ENCODE peak calls at places on chromosomes 5 and 9, in ten cellular contexts. O, D, M, R, C, J, N, B, E and V are unnamed samples.

GRCh38 chr5:96172436-96172835 is 210.8 kb upstream of the ELL2 start:
- DNase-seq in O (no peak), J (peak), C (peak), E (peak), D (no peak), B (no peak), R (no peak), M (no peak), N (no peak), V (no peak)

GRCh38 chr9:114594136-114594535 is 6.6 kb downstream of the ATP6V1G1 start:
- DNase-seq in B (no peak), J (no peak), D (no peak), R (no peak), E (no peak), C (no peak), O (no peak), N (no peak), M (no peak), V (no peak)

GRCh38 chr9:7489018-7489417 is 310.6 kb downstream of the DMAC1 start:
- DNase-seq in O (no peak), D (no peak), N (no peak), E (peak), C (no peak), J (no peak), B (no peak), M (no peak), R (no peak), V (peak)

GRCh38 chr9:126667190-126668055 is 53.7 kb downstream of the LMX1B start:
- DNase-seq in C (no peak), R (no peak), J (no peak), B (no peak), D (peak), O (no peak), E (no peak), N (peak), M (no peak), V (no peak)

GRCh38 chr9:76311576-76311975 is 82.7 kb downstream of the RFK start:
- DNase-seq in M (no peak), R (no peak), B (no peak), E (no peak), N (peak), C (no peak), D (no peak), O (no peak), J (no peak), V (peak)

GRCh38 chr5:126676195-126676624 is 75.5 kb downstream of the PHAX start:
- DNase-seq in B (no peak), E (peak), M (peak), R (peak), D (peak), O (peak), C (peak), J (peak), N (peak), V (peak)

GRCh38 chr5:180353226-180353962 is at the start of gene GFPT2:
- DNase-seq in J (peak), D (peak), N (peak), M (peak), R (peak), C (peak), E (peak), O (peak), B (peak), V (peak)

GRCh38 chr5:78626009-78626571 is 22.5 kb downstream of the LHFPL2 start:
- DNase-seq in O (no peak), E (peak), M (peak), J (no peak), B (peak), N (no peak), D (no peak), R (no peak), C (no peak), V (no peak)

GRCh38 chr5:142006363-142007236 is 6.2 kb downstream of the GNPDA1 start:
- DNase-seq in B (no peak), R (no peak), E (no peak), M (no peak), C (no peak), J (no peak), D (no peak), N (no peak), O (no peak), V (no peak)

GRCh38 chr5:96001262-96001661 is 39.6 kb upstream of the ELL2 start:
- DNase-seq in C (no peak), O (no peak), E (no peak), M (no peak), R (no peak), J (peak), N (no peak), B (no peak), D (peak), V (no peak)

GRCh38 chr5:67350600-67351315 is 154.2 kb upstream of the CD180 start:
- DNase-seq in J (peak), C (no peak), B (no peak), D (no peak), O (no peak), R (no peak), E (peak), M (no peak), N (no peak), V (no peak)

GRCh38 chr9:119003882-119004617 is 365.2 kb downstream of the BRINP1 start:
- DNase-seq in E (peak), B (no peak), O (no peak), R (no peak), J (no peak), N (no peak), D (no peak), M (no peak), C (no peak), V (no peak)

GRCh38 chr9:73548201-73548600 is 396.5 kb downstream of the ANXA1 start:
- DNase-seq in O (no peak), R (no peak), D (no peak), N (no peak), B (no peak), C (no peak), M (peak), E (no peak), J (no peak), V (no peak)

GRCh38 chr5:1424716-1425115 is 20.5 kb downstream of the SLC6A3 start:
- DNase-seq in B (no peak), O (no peak), C (no peak), M (no peak), N (no peak), R (no peak), E (no peak), J (no peak), D (no peak), V (no peak)

GRCh38 chr5:178389031-178389729 is 156.6 kb upstream of the PHYKPL start:
- DNase-seq in R (no peak), M (no peak), J (no peak), D (no peak), O (no peak), E (no peak), B (no peak), N (no peak), C (no peak), V (no peak)

GRCh38 chr9:126915281-126915816 is 767 bp downstream of the RALGPS1 start:
- DNase-seq in M (peak), O (peak), C (no peak), N (peak), D (peak), R (peak), E (no peak), B (peak), J (no peak), V (peak)

GRCh38 chr5:102975457-102976182 is 144.3 kb downstream of the GIN1 start:
- DNase-seq in E (peak), B (no peak), D (no peak), J (peak), C (peak), R (no peak), M (no peak), O (no peak), N (no peak), V (peak)

GRCh38 chr9:84293001-84293798 is 47.4 kb downstream of the SLC28A3 start:
- DNase-seq in R (no peak), J (no peak), C (no peak), M (no peak), E (no peak), B (no peak), D (no peak), N (no peak), O (no peak), V (no peak)

GRCh38 chr5:78573318-78573717 is 75.3 kb downstream of the LHFPL2 start:
- DNase-seq in N (no peak), D (no peak), B (no peak), J (no peak), E (no peak), M (no peak), O (no peak), R (no peak), C (no peak), V (no peak)

GRCh38 chr9:97905228-97905627 is 17.1 kb downstream of the TRMO start:
- DNase-seq in J (no peak), E (no peak), O (no peak), D (no peak), M (no peak), R (no peak), C (no peak), B (no peak), N (no peak), V (no peak)

GRCh38 chr5:74056789-74057164 is 430.8 kb downstream of the ARHGEF28 start:
- DNase-seq in D (peak), J (peak), C (peak), M (peak), O (peak), R (no peak), B (no peak), E (peak), N (peak), V (peak)

GRCh38 chr5:80754900-80755299 is 100.1 kb upstream of the DHFR start:
- DNase-seq in B (no peak), E (peak), O (no peak), J (no peak), D (no peak), M (no peak), C (peak), N (no peak), R (no peak), V (no peak)

GRCh38 chr5:7372399-7372798 is 23.5 kb upstream of the ADCY2 start:
- DNase-seq in O (no peak), B (no peak), N (no peak), J (no peak), M (no peak), E (no peak), D (peak), C (no peak), R (no peak), V (no peak)

GRCh38 chr9:89732295-89732951 is 127.6 kb downstream of the GADD45G start:
- DNase-seq in J (no peak), C (no peak), O (peak), E (no peak), R (no peak), B (no peak), D (peak), N (no peak), M (no peak), V (no peak)

GRCh38 chr5:148739524-148739923 is 85.2 kb upstream of the HTR4 start:
- DNase-seq in R (no peak), N (no peak), M (no peak), O (no peak), B (no peak), C (peak), D (no peak), J (peak), E (peak), V (no peak)

GRCh38 chr5:36688722-36689121 is 82.3 kb downstream of the SLC1A3 start:
- DNase-seq in E (peak), O (no peak), J (no peak), B (no peak), D (peak), N (peak), M (peak), R (no peak), C (no peak), V (no peak)

GRCh38 chr5:150113047-150113744 is 26.8 kb upstream of the CSF1R start:
- DNase-seq in C (no peak), D (peak), J (no peak), M (no peak), O (no peak), N (peak), B (peak), R (no peak), E (peak), V (peak)

GRCh38 chr5:116507051-116507537 is 67.5 kb downstream of the SEMA6A start:
- DNase-seq in M (no peak), B (no peak), R (no peak), O (no peak), C (no peak), N (no peak), D (no peak), J (peak), E (peak), V (no peak)

GRCh38 chr5:160183075-160183474 is 46.2 kb upstream of the FABP6 start:
- DNase-seq in M (no peak), J (no peak), N (no peak), O (no peak), C (no peak), E (no peak), D (no peak), R (no peak), B (no peak), V (peak)

GRCh38 chr9:567128-567745 is 274.3 kb upstream of the DMRT1 start:
- DNase-seq in R (no peak), B (no peak), D (no peak), J (no peak), E (no peak), C (no peak), N (no peak), M (no peak), O (no peak), V (no peak)

GRCh38 chr5:43073597-43074546 is 33.8 kb upstream of the ANXA2R start:
- DNase-seq in M (peak), N (no peak), B (no peak), R (no peak), D (peak), C (peak), E (peak), J (peak), O (peak), V (peak)

GRCh38 chr5:79075646-79076426 is 6.3 kb downstream of the BHMT2 start:
- DNase-seq in R (no peak), J (no peak), O (no peak), B (no peak), M (no peak), C (no peak), D (no peak), N (no peak), E (peak), V (no peak)

GRCh38 chr5:83718195-83718825 is 2.3 kb downstream of the HAPLN1 start:
- DNase-seq in D (peak), E (peak), O (peak), C (peak), B (no peak), J (peak), M (peak), R (no peak), N (peak), V (peak)

GRCh38 chr5:105956456-105957177 is 1714.1 kb downstream of the EFNA5 start:
- DNase-seq in J (peak), B (no peak), M (no peak), D (no peak), C (no peak), E (no peak), O (no peak), R (no peak), N (no peak), V (no peak)

GRCh38 chr9:89342948-89343347 is 24.6 kb downstream of the SECISBP2 start:
- DNase-seq in M (no peak), R (no peak), N (no peak), E (no peak), D (no peak), B (no peak), J (no peak), O (no peak), C (no peak), V (no peak)

GRCh38 chr5:124824637-124825158 is 78.3 kb upstream of the ZNF608 start:
- DNase-seq in D (no peak), M (no peak), B (no peak), J (peak), N (peak), C (peak), E (peak), O (peak), R (no peak), V (peak)

GRCh38 chr5:111173476-111173875 is 50.7 kb upstream of the CAMK4 start:
- DNase-seq in J (no peak), B (no peak), N (no peak), C (no peak), R (no peak), D (no peak), M (no peak), E (peak), O (no peak), V (no peak)

GRCh38 chr9:127783111-127783621 is 2.7 kb upstream of the CDK9 start:
- DNase-seq in N (no peak), E (no peak), R (peak), B (peak), M (no peak), D (no peak), O (peak), C (no peak), J (no peak), V (no peak)

GRCh38 chr9:89492586-89492985 is 5.3 kb downstream of the SEMA4D start:
- DNase-seq in D (no peak), J (no peak), O (no peak), R (no peak), M (no peak), E (no peak), N (no peak), B (no peak), C (no peak), V (no peak)

GRCh38 chr5:10552183-10553143 is 11.4 kb upstream of the ANKRD33B start:
- DNase-seq in C (peak), E (no peak), O (no peak), M (no peak), N (peak), R (no peak), J (no peak), D (no peak), B (no peak), V (no peak)
- TF ChIP-seq CTCF in C (peak), E (no peak), O (no peak), M (no peak), N (no peak), R (no peak), J (no peak), D (no peak), B (no peak), V (no peak)

GRCh38 chr5:137733922-137734695 is 1.8 kb downstream of the KLHL3 start:
- DNase-seq in O (no peak), C (peak), E (peak), D (no peak), R (no peak), N (no peak), B (no peak), J (peak), M (no peak), V (no peak)

GRCh38 chr5:137735531-137736284 is at the start of gene KLHL3:
- DNase-seq in D (peak), M (peak), R (peak), B (peak), N (peak), O (peak), J (peak), E (peak), C (peak), V (peak)

GRCh38 chr5:137737349-137738256 is 1.7 kb upstream of the KLHL3 start:
- DNase-seq in C (peak), E (peak), M (peak), N (peak), R (no peak), O (peak), B (no peak), J (peak), D (no peak), V (no peak)

GRCh38 chr5:137733011-137733410 is 2.9 kb downstream of the KLHL3 start:
- DNase-seq in D (no peak), J (no peak), R (no peak), M (no peak), C (no peak), B (no peak), N (peak), O (no peak), E (peak), V (no peak)

DNA sequence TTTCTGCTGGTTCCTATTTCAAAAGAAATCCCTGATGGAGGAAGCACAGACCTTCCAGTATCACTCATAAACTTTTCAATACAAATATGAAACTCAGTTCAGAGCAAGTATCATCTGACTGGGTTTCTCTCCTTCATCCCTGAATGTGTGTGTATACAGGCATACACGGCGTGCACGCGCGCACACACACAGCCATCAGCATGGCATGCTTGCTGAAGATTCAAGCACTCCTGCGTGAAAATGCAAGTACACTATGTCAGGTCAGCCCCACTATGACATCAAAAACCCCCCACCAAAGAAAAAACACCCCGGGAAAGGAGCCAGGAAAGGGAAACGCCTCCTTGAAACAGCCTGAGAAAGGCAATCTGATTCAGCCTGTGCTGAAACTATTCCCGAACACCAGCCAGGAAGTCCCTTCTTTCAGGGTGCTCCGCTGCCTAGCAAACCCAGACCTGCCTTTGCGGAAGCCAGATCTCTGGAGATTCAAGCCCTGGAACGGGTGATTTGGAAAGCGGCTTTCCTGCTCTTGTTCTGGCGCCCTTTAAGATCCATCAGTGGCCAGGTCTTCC is 843 bp downstream of the KLHL3 start:
- DNase-seq in E (peak), B (peak), J (peak), O (peak), M (peak), R (no peak), N (no peak), D (peak), C (peak), V (peak)
- H3K4me3 ChIP-seq in E (peak), B (peak), J (peak), O (no peak), M (peak), R (no peak), N (peak), D (peak), C (peak), V (peak)

GRCh38 chr5:122896598-122897282 is 51.3 kb downstream of the SNX24 start:
- DNase-seq in B (no peak), C (peak), N (no peak), R (no peak), J (peak), M (no peak), D (peak), O (no peak), E (peak), V (peak)
- TF ChIP-seq CTCF in B (peak), C (peak), N (peak), R (peak), J (peak), M (peak), D (peak), O (peak), E (peak), V (peak)

GRCh38 chr9:37026936-37027581 is 7.0 kb downstream of the PAX5 start:
- DNase-seq in B (no peak), D (no peak), R (no peak), M (no peak), J (no peak), C (no peak), O (no peak), N (no peak), E (no peak), V (no peak)
- H3K4me3 ChIP-seq in B (peak), D (no peak), R (no peak), M (peak), J (no peak), C (no peak), O (no peak), N (no peak), E (no peak), V (peak)

GRCh38 chr9:33517373-33517772 is 6.7 kb upstream of the ANKRD18B start:
- DNase-seq in D (peak), B (no peak), J (peak), N (peak), E (peak), R (no peak), C (peak), O (peak), M (peak), V (peak)
- TF ChIP-seq CTCF in D (peak), B (peak), J (peak), N (peak), E (peak), R (peak), C (peak), O (peak), M (peak), V (peak)

DNA sequence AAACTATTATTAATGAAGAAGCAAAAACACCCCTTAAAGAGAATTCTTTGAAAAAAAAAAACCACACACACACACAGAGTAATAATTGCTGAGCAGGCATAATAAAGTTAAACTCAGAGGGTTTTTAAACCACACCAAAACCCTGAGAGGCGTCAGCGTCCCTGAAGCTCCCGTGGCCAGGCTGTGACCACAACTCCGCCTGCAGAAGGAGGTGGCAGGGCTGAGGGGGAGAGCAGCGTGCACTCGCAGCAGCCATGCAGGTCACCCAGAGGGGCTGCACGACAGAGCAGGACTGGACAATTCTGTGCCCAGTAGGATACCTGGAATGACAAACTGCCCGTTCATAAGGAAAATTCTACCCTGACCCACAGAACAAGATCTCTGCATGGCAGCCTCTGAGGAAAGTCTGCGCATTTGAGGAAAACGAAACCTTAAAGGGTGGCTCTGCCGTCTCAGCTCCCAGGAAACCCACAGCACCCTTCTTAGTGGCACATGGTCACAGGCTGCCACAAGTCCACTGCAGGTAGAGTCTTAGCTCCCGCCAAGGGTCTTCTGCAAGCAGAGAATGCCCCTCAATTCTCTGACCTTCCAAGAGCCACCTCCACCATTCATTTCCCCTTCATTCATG is 44.0 kb downstream of the ROR2 start:
- DNase-seq in C (no peak), B (no peak), O (peak), R (no peak), J (no peak), M (peak), E (no peak), N (no peak), D (no peak), V (no peak)
- H3K4me3 ChIP-seq in C (peak), B (peak), O (no peak), R (no peak), J (no peak), M (no peak), E (peak), N (peak), D (no peak), V (no peak)